ENCODE peak calls at places on chromosome 22, in ten cellular contexts. One of them, this sample, is unnamed.

GRCh38 chr22:46060292-46061123 is 83.5 kb upstream of the WNT7B start:
- DNase-seq in fibroblast of pulmonary artery: no peak
- DNase-seq in HepG2: no peak
- DNase-seq in CD4-positive, alpha-beta T cell: no peak
- DNase-seq in GM13977: no peak
- DNase-seq in stomach: peak
- DNase-seq in right lobe of liver: no peak
- DNase-seq in astrocyte of the cerebellum: no peak
- DNase-seq in choroid plexus epithelial cell: no peak
- DNase-seq in foreskin fibroblast: no peak
- DNase-seq in this sample: no peak

GRCh38 chr22:17845790-17846189 is 71.5 kb upstream of the BID start:
- DNase-seq in fibroblast of pulmonary artery: no peak
- DNase-seq in HepG2: no peak
- DNase-seq in CD4-positive, alpha-beta T cell: no peak
- DNase-seq in GM13977: no peak
- DNase-seq in stomach: no peak
- DNase-seq in right lobe of liver: no peak
- DNase-seq in astrocyte of the cerebellum: no peak
- DNase-seq in choroid plexus epithelial cell: no peak
- DNase-seq in foreskin fibroblast: no peak
- DNase-seq in this sample: no peak

GRCh38 chr22:47000256-47000655 is 237.8 kb downstream of the TBC1D22A start:
- DNase-seq in fibroblast of pulmonary artery: no peak
- DNase-seq in HepG2: no peak
- DNase-seq in CD4-positive, alpha-beta T cell: no peak
- DNase-seq in GM13977: peak
- DNase-seq in stomach: no peak
- DNase-seq in right lobe of liver: no peak
- DNase-seq in astrocyte of the cerebellum: no peak
- DNase-seq in choroid plexus epithelial cell: no peak
- DNase-seq in foreskin fibroblast: no peak
- DNase-seq in this sample: no peak

GRCh38 chr22:29308791-29309262 is 2.4 kb downstream of the GAS2L1 start:
- DNase-seq in fibroblast of pulmonary artery: peak
- DNase-seq in HepG2: no peak
- DNase-seq in CD4-positive, alpha-beta T cell: no peak
- DNase-seq in GM13977: peak
- DNase-seq in stomach: no peak
- DNase-seq in right lobe of liver: peak
- DNase-seq in astrocyte of the cerebellum: peak
- DNase-seq in choroid plexus epithelial cell: peak
- DNase-seq in foreskin fibroblast: peak
- DNase-seq in this sample: no peak

GRCh38 chr22:26399288-26399687 is 29.8 kb upstream of the ASPHD2 start:
- DNase-seq in fibroblast of pulmonary artery: peak
- DNase-seq in HepG2: no peak
- DNase-seq in CD4-positive, alpha-beta T cell: no peak
- DNase-seq in GM13977: no peak
- DNase-seq in stomach: no peak
- DNase-seq in right lobe of liver: no peak
- DNase-seq in astrocyte of the cerebellum: no peak
- DNase-seq in choroid plexus epithelial cell: peak
- DNase-seq in foreskin fibroblast: no peak
- DNase-seq in this sample: no peak

GRCh38 chr22:31662668-31663037 is 638 bp upstream of the PISD start:
- DNase-seq in fibroblast of pulmonary artery: no peak
- DNase-seq in HepG2: no peak
- DNase-seq in CD4-positive, alpha-beta T cell: no peak
- DNase-seq in GM13977: no peak
- DNase-seq in stomach: no peak
- DNase-seq in right lobe of liver: no peak
- DNase-seq in astrocyte of the cerebellum: no peak
- DNase-seq in choroid plexus epithelial cell: no peak
- DNase-seq in foreskin fibroblast: no peak
- DNase-seq in this sample: no peak

GRCh38 chr22:44664149-44664548 is 37.9 kb upstream of the PRR5 start:
- DNase-seq in fibroblast of pulmonary artery: peak
- DNase-seq in HepG2: no peak
- DNase-seq in CD4-positive, alpha-beta T cell: peak
- DNase-seq in GM13977: peak
- DNase-seq in stomach: peak
- DNase-seq in right lobe of liver: peak
- DNase-seq in astrocyte of the cerebellum: no peak
- DNase-seq in choroid plexus epithelial cell: peak
- DNase-seq in foreskin fibroblast: peak
- DNase-seq in this sample: peak

GRCh38 chr22:28799834-28800307 is 498 bp downstream of the XBP1 start:
- DNase-seq in fibroblast of pulmonary artery: peak
- DNase-seq in HepG2: no peak
- DNase-seq in CD4-positive, alpha-beta T cell: no peak
- DNase-seq in GM13977: no peak
- DNase-seq in stomach: peak
- DNase-seq in right lobe of liver: peak
- DNase-seq in astrocyte of the cerebellum: peak
- DNase-seq in choroid plexus epithelial cell: peak
- DNase-seq in foreskin fibroblast: peak
- DNase-seq in this sample: peak

GRCh38 chr22:34102633-34103032 is 182.4 kb upstream of the LARGE1 start:
- DNase-seq in fibroblast of pulmonary artery: no peak
- DNase-seq in HepG2: no peak
- DNase-seq in CD4-positive, alpha-beta T cell: no peak
- DNase-seq in GM13977: no peak
- DNase-seq in stomach: no peak
- DNase-seq in right lobe of liver: no peak
- DNase-seq in astrocyte of the cerebellum: no peak
- DNase-seq in choroid plexus epithelial cell: no peak
- DNase-seq in foreskin fibroblast: no peak
- DNase-seq in this sample: no peak

GRCh38 chr22:34111210-34111824 is 191.0 kb upstream of the LARGE1 start:
- DNase-seq in fibroblast of pulmonary artery: peak
- DNase-seq in HepG2: peak
- DNase-seq in CD4-positive, alpha-beta T cell: no peak
- DNase-seq in GM13977: peak
- DNase-seq in stomach: peak
- DNase-seq in right lobe of liver: no peak
- DNase-seq in astrocyte of the cerebellum: no peak
- DNase-seq in choroid plexus epithelial cell: peak
- DNase-seq in foreskin fibroblast: no peak
- DNase-seq in this sample: no peak

GRCh38 chr22:34108168-34108567 is 187.9 kb upstream of the LARGE1 start:
- DNase-seq in fibroblast of pulmonary artery: no peak
- DNase-seq in HepG2: no peak
- DNase-seq in CD4-positive, alpha-beta T cell: no peak
- DNase-seq in GM13977: no peak
- DNase-seq in stomach: no peak
- DNase-seq in right lobe of liver: no peak
- DNase-seq in astrocyte of the cerebellum: no peak
- DNase-seq in choroid plexus epithelial cell: no peak
- DNase-seq in foreskin fibroblast: no peak
- DNase-seq in this sample: no peak

DNA sequence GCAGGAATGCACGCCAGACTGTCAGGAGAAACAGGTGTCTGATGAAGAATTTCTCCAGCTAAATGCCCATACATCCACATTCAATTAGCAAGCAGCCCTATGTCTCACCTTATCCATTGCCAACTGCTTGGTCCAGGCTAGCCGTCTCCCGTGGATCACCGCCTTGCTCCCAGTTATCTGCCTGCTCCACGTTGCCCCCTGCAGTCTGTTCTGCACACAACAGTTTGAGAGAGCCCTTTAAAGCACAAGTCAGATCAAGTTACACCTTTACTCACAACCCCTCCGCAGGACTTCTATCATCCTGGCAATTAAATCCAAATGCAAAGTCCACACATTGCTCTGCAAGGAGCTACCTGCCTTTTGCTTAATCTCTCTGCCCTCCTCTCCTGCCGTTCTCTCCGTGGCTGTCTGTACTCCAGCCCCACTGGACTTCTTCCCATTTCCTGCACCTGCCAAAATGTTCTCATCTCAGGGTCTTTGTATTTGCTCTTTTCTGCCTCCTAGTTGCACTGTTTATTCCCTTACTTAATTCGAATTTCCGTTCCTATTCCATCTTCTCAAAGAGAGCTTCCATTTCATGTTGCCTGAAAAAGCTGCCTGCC is 185.3 kb upstream of the LARGE1 start:
- DNase-seq in fibroblast of pulmonary artery: no peak
- DNase-seq in HepG2: peak
- DNase-seq in CD4-positive, alpha-beta T cell: no peak
- DNase-seq in GM13977: peak
- DNase-seq in stomach: peak
- DNase-seq in right lobe of liver: peak
- DNase-seq in astrocyte of the cerebellum: no peak
- DNase-seq in choroid plexus epithelial cell: no peak
- DNase-seq in foreskin fibroblast: no peak
- DNase-seq in this sample: no peak
- TF ChIP-seq CTCF in fibroblast of pulmonary artery: no peak
- TF ChIP-seq CTCF in HepG2: peak
- TF ChIP-seq CTCF in CD4-positive, alpha-beta T cell: no peak
- TF ChIP-seq CTCF in GM13977: peak
- TF ChIP-seq CTCF in stomach: peak
- TF ChIP-seq CTCF in right lobe of liver: peak
- TF ChIP-seq CTCF in astrocyte of the cerebellum: no peak
- TF ChIP-seq CTCF in choroid plexus epithelial cell: no peak
- TF ChIP-seq CTCF in foreskin fibroblast: no peak
- TF ChIP-seq CTCF in this sample: peak

DNA sequence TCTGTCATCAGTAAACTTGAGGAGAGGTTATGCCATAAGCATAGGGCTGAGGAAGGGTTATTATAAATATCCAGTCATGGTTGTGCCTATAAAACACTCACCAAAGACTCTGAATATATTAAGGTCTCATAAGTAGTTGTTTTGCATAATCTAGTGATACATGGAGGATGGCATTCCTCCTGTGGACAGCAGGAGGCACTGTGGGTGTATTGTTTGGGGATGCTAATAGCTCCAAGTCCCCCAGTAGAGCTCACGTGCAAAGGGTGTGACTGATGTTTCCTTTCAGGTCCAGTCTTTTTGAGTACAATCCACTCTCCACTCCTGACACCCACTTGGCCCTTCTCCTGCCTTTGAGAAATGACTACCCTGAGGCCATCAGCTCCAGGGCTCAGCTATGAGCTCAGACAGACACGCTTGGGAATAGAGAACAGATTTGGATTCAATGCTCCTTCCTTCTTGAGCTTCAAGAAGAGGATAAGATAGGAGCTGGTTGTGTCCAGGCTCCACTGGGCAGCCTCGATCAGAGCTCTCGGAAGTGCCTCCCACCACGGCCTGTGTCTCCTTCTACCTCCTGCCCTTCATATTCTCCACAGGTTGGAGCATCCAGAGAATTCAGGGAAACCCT is 85.2 kb upstream of the IGLL5 start:
- DNase-seq in fibroblast of pulmonary artery: no peak
- DNase-seq in HepG2: no peak
- DNase-seq in CD4-positive, alpha-beta T cell: peak
- DNase-seq in GM13977: peak
- DNase-seq in stomach: no peak
- DNase-seq in right lobe of liver: no peak
- DNase-seq in astrocyte of the cerebellum: no peak
- DNase-seq in choroid plexus epithelial cell: peak
- DNase-seq in foreskin fibroblast: no peak
- DNase-seq in this sample: no peak
- TF ChIP-seq CTCF in fibroblast of pulmonary artery: peak
- TF ChIP-seq CTCF in HepG2: peak
- TF ChIP-seq CTCF in CD4-positive, alpha-beta T cell: peak
- TF ChIP-seq CTCF in GM13977: no peak
- TF ChIP-seq CTCF in stomach: no peak
- TF ChIP-seq CTCF in right lobe of liver: peak
- TF ChIP-seq CTCF in astrocyte of the cerebellum: no peak
- TF ChIP-seq CTCF in choroid plexus epithelial cell: peak
- TF ChIP-seq CTCF in foreskin fibroblast: no peak
- TF ChIP-seq CTCF in this sample: peak

DNA sequence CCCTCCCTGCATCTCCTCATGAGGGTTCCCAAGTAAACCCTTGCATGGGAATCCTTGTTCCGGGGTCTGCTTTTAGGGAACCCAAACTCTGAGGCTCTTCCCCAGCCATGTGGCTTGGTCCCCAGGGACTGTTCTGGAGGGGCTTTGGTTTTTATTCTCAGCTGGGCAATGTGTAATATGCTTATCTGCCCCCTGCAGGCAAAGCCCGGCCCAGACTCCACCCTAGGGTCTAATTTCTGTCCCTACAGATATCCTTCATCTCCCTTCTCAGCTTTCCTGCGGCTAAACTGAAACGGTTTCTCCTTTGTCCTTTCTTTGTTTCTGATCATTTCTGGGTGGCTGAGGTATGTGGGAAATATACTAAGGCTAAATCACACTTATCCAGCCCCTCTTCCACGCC is 37.1 kb downstream of the TST start:
- DNase-seq in fibroblast of pulmonary artery: no peak
- DNase-seq in HepG2: no peak
- DNase-seq in CD4-positive, alpha-beta T cell: no peak
- DNase-seq in GM13977: no peak
- DNase-seq in stomach: no peak
- DNase-seq in right lobe of liver: no peak
- DNase-seq in astrocyte of the cerebellum: no peak
- DNase-seq in choroid plexus epithelial cell: no peak
- DNase-seq in foreskin fibroblast: no peak
- DNase-seq in this sample: no peak
- TF ChIP-seq CTCF in fibroblast of pulmonary artery: peak
- TF ChIP-seq CTCF in HepG2: peak
- TF ChIP-seq CTCF in CD4-positive, alpha-beta T cell: no peak
- TF ChIP-seq CTCF in GM13977: no peak
- TF ChIP-seq CTCF in stomach: no peak
- TF ChIP-seq CTCF in right lobe of liver: no peak
- TF ChIP-seq CTCF in astrocyte of the cerebellum: no peak
- TF ChIP-seq CTCF in choroid plexus epithelial cell: peak
- TF ChIP-seq CTCF in foreskin fibroblast: no peak
- TF ChIP-seq CTCF in this sample: peak

GRCh38 chr22:50207383-50208031 is 6.7 kb downstream of the SELENOO start:
- DNase-seq in fibroblast of pulmonary artery: no peak
- DNase-seq in HepG2: no peak
- DNase-seq in CD4-positive, alpha-beta T cell: no peak
- DNase-seq in GM13977: no peak
- DNase-seq in stomach: no peak
- DNase-seq in right lobe of liver: peak
- DNase-seq in astrocyte of the cerebellum: no peak
- DNase-seq in choroid plexus epithelial cell: no peak
- DNase-seq in foreskin fibroblast: no peak
- DNase-seq in this sample: no peak

GRCh38 chr22:50208939-50209892 is 8.4 kb downstream of the SELENOO start:
- DNase-seq in fibroblast of pulmonary artery: no peak
- DNase-seq in HepG2: no peak
- DNase-seq in CD4-positive, alpha-beta T cell: no peak
- DNase-seq in GM13977: peak
- DNase-seq in stomach: no peak
- DNase-seq in right lobe of liver: peak
- DNase-seq in astrocyte of the cerebellum: no peak
- DNase-seq in choroid plexus epithelial cell: no peak
- DNase-seq in foreskin fibroblast: no peak
- DNase-seq in this sample: no peak

GRCh38 chr22:50205781-50206569 is 5.2 kb downstream of the SELENOO start:
- DNase-seq in fibroblast of pulmonary artery: no peak
- DNase-seq in HepG2: no peak
- DNase-seq in CD4-positive, alpha-beta T cell: no peak
- DNase-seq in GM13977: no peak
- DNase-seq in stomach: no peak
- DNase-seq in right lobe of liver: peak
- DNase-seq in astrocyte of the cerebellum: no peak
- DNase-seq in choroid plexus epithelial cell: no peak
- DNase-seq in foreskin fibroblast: no peak
- DNase-seq in this sample: no peak

GRCh38 chr22:50208430-50208938 is 7.7 kb downstream of the SELENOO start:
- DNase-seq in fibroblast of pulmonary artery: no peak
- DNase-seq in HepG2: no peak
- DNase-seq in CD4-positive, alpha-beta T cell: no peak
- DNase-seq in GM13977: no peak
- DNase-seq in stomach: no peak
- DNase-seq in right lobe of liver: no peak
- DNase-seq in astrocyte of the cerebellum: no peak
- DNase-seq in choroid plexus epithelial cell: no peak
- DNase-seq in foreskin fibroblast: no peak
- DNase-seq in this sample: no peak

GRCh38 chr22:50206599-50206998 is 5.8 kb downstream of the SELENOO start:
- DNase-seq in fibroblast of pulmonary artery: peak
- DNase-seq in HepG2: peak
- DNase-seq in CD4-positive, alpha-beta T cell: no peak
- DNase-seq in GM13977: no peak
- DNase-seq in stomach: no peak
- DNase-seq in right lobe of liver: peak
- DNase-seq in astrocyte of the cerebellum: no peak
- DNase-seq in choroid plexus epithelial cell: peak
- DNase-seq in foreskin fibroblast: peak
- DNase-seq in this sample: no peak
- TF ChIP-seq CTCF in fibroblast of pulmonary artery: peak
- TF ChIP-seq CTCF in HepG2: peak
- TF ChIP-seq CTCF in CD4-positive, alpha-beta T cell: peak
- TF ChIP-seq CTCF in GM13977: peak
- TF ChIP-seq CTCF in stomach: peak
- TF ChIP-seq CTCF in right lobe of liver: peak
- TF ChIP-seq CTCF in astrocyte of the cerebellum: peak
- TF ChIP-seq CTCF in choroid plexus epithelial cell: peak
- TF ChIP-seq CTCF in foreskin fibroblast: peak
- TF ChIP-seq CTCF in this sample: peak